ENCODE peak calls at places on chromosomes 3 and 15, in nine cellular contexts. I, K, F, H, G, Q, D, X and B are unnamed samples.
A peak's percentile ranks its signal among the peaks of the same experiment; 100 is the strongest.

GRCh38 chr3:9247361-9248231 is 1.9 kb downstream of the SRGAP3 start:
- DNase-seq in K (no peak), H (no peak), D (no peak), Q (no peak), F (no peak), I (no peak), G (no peak), X (no peak), B (no peak)

GRCh38 chr15:51982013-51982769 is 10.6 kb upstream of the LEO1 start:
- DNase-seq in I (peak; percentile 11), X (peak; percentile 92), F (peak; percentile 53), K (no peak), H (peak; percentile 32), Q (no peak), G (peak; percentile 50), D (no peak), B (no peak)

GRCh38 chr15:61084944-61085367 is 144.1 kb downstream of the RORA start:
- DNase-seq in H (no peak), F (no peak), I (no peak), X (no peak), K (peak; percentile 40), Q (no peak), D (no peak), G (no peak), B (no peak)

GRCh38 chr3:56796202-56796601 is 5.5 kb downstream of the ARHGEF3 start:
- DNase-seq in D (no peak), F (no peak), G (no peak), H (no peak), Q (no peak), X (peak; percentile 81), I (no peak), K (no peak), B (no peak)

GRCh38 chr3:171671709-171672108 is 138.6 kb downstream of the PLD1 start:
- DNase-seq in K (no peak), F (no peak), G (no peak), X (no peak), I (no peak), H (no peak), D (no peak), Q (no peak), B (no peak)

GRCh38 chr3:43345877-43346276 is 59.5 kb downstream of the SNRK start:
- DNase-seq in X (no peak), H (no peak), G (no peak), K (no peak), D (no peak), Q (no peak), I (no peak), F (no peak), B (no peak)

GRCh38 chr3:141228385-141228784 is 3.2 kb upstream of the PXYLP1 start:
- DNase-seq in Q (no peak), K (no peak), H (no peak), F (no peak), X (no peak), I (no peak), D (no peak), G (no peak), B (no peak)

GRCh38 chr3:33403756-33404155 is 36.4 kb downstream of the UBP1 start:
- DNase-seq in Q (no peak), G (no peak), D (no peak), F (no peak), I (no peak), H (no peak), K (no peak), X (no peak), B (no peak)

GRCh38 chr3:97530689-97531088 is 233.9 kb upstream of the ARL6 start:
- DNase-seq in I (no peak), X (no peak), D (no peak), G (no peak), F (no peak), K (no peak), H (no peak), Q (no peak), B (no peak)

GRCh38 chr3:102466001-102466400 is 31.2 kb downstream of the ZPLD1 start:
- DNase-seq in G (peak; percentile 6), H (no peak), Q (no peak), D (no peak), X (no peak), I (no peak), K (no peak), F (no peak), B (no peak)

GRCh38 chr3:107117922-107118576 is 259.2 kb upstream of the CCDC54 start:
- DNase-seq in G (peak; percentile 59), H (no peak), D (no peak), I (peak; percentile 9), Q (peak; percentile 62), F (no peak), K (no peak), X (peak; percentile 64), B (no peak)

GRCh38 chr15:69719527-69719926 is 266.9 kb downstream of the RPLP1 start:
- DNase-seq in Q (no peak), K (no peak), I (peak; percentile 20), X (peak; percentile 31), G (no peak), F (peak; percentile 89), H (peak; percentile 72), D (no peak), B (peak; percentile 67)

GRCh38 chr3:41600616-41601015 is 361.3 kb downstream of the ULK4 start:
- DNase-seq in G (no peak), F (no peak), X (no peak), Q (no peak), H (no peak), D (no peak), K (no peak), I (no peak), B (no peak)

GRCh38 chr15:85542895-85543331 is 162.5 kb downstream of the AKAP13 start:
- DNase-seq in F (no peak), G (no peak), H (no peak), K (no peak), X (no peak), D (no peak), Q (no peak), I (no peak), B (no peak)

GRCh38 chr15:63763476-63764123 is 70.1 kb downstream of the HERC1 start:
- DNase-seq in F (no peak), G (no peak), D (no peak), Q (no peak), X (no peak), I (no peak), H (no peak), K (no peak), B (no peak)

GRCh38 chr15:88911766-88912118 is 1.4 kb downstream of the MFGE8 start:
- DNase-seq in I (no peak), Q (no peak), H (no peak), D (no peak), F (no peak), K (peak; percentile 45), G (no peak), X (peak; percentile 54), B (no peak)

GRCh38 chr3:42090973-42091731 is at the start of gene TRAK1:
- DNase-seq in Q (no peak), X (no peak), H (no peak), F (no peak), G (no peak), K (peak; percentile 44), D (no peak), I (no peak), B (no peak)

GRCh38 chr15:34973512-34973911 is 4.0 kb upstream of the AQR start:
- DNase-seq in G (no peak), I (no peak), Q (no peak), D (no peak), K (no peak), F (no peak), X (no peak), H (no peak), B (no peak)

GRCh38 chr3:147267431-147267830 is 138.9 kb downstream of the ZIC4 start:
- DNase-seq in X (no peak), G (no peak), D (no peak), Q (no peak), F (no peak), K (no peak), H (no peak), I (no peak), B (no peak)

GRCh38 chr3:106329505-106329904 is 460.7 kb upstream of the CBLB start:
- DNase-seq in I (no peak), G (no peak), H (no peak), Q (no peak), D (no peak), K (no peak), F (no peak), X (peak; percentile 76), B (no peak)

DNA sequence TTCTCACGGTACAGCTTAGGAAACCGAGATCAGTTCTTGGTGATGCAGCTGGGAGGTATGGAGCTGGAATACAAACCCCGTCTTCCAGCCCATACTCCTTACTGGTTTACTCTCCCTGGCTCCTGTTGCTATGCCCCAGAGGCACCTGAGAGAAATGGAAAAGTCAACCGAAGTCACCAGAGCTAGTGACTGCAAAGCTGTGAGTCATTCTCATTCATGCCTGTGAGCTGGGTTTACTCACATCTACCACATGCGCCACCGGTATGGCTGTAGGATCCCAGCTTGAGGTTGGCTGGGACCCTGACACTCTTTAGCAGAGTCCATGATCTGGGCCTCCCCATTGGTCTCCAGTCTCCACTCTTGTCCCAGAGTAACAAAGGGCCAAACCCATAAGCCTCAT is 111.5 kb upstream of the ETV5 start:
- DNase-seq in D (no peak), I (no peak), F (no peak), K (no peak), G (peak; percentile 24), X (peak; percentile 14), Q (no peak), H (no peak), B (no peak)
- H3K4me1 ChIP-seq in D (peaks cover 2% of the 10 kb centered on the region), I (peaks cover 8% of the 10 kb centered on the region), F (no peaks in the 10 kb centered on the region), K (peaks cover 46% of the 10 kb centered on the region), G (peaks cover 14% of the 10 kb centered on the region), X (peaks cover 3% of the 10 kb centered on the region), Q (no peaks in the 10 kb centered on the region), H (no peaks in the 10 kb centered on the region), B (no peaks in the 10 kb centered on the region)

DNA sequence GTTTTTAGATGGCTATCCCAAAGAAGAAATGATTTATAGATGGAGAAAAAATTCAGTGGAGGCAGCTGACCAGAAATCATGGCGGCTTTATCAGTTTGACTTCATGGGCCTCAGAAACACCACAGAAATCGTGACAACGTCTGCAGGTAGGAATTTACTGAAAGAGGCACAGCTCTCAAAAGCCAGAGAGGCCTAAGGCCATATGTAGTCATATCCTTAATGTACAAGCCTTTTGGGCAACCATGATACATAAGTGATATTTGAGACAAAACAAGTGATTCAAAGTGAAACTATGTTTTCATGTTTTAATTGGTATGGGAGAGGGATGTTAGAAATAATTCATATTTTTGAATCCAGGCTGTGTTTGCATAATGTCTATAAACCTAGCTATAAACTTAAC is 509.7 kb downstream of the GABRG3 start:
- DNase-seq in K (no peak), G (no peak), H (no peak), D (no peak), I (no peak), F (no peak), X (no peak), Q (no peak), B (no peak)
- H3K9me3 ChIP-seq in K (no peaks in the 10 kb centered on the region), G (peaks cover 31% of the 10 kb centered on the region), H (no peaks in the 10 kb centered on the region), D (no peaks in the 10 kb centered on the region), I (no peaks in the 10 kb centered on the region), F (no peaks in the 10 kb centered on the region), X (no peaks in the 10 kb centered on the region), Q (no peaks in the 10 kb centered on the region), B (no peaks in the 10 kb centered on the region)

GRCh38 chr3:13544293-13544831 is 4.6 kb upstream of the FBLN2 start:
- DNase-seq in D (no peak), X (peak; percentile 77), K (no peak), H (peak; percentile 43), F (no peak), Q (no peak), I (no peak), G (no peak), B (no peak)
- H3K27ac ChIP-seq in D (no peak overlapping the region), X (no peak overlapping the region), K (peak overlapping the region; percentile 77), H (no peak overlapping the region), F (no peak overlapping the region), Q (no peak overlapping the region), I (no peak overlapping the region), G (no peak overlapping the region), B (no peak overlapping the region)

GRCh38 chr3:52315006-52315405 is 1.1 kb upstream of the DNAH1 start:
- DNase-seq in K (no peak), G (no peak), X (no peak), F (no peak), I (no peak), Q (no peak), D (no peak), H (no peak), B (no peak)
- H3K4me1 ChIP-seq in K (peaks cover 38% of the 10 kb centered on the region), G (peaks cover 15% of the 10 kb centered on the region), X (peaks cover 26% of the 10 kb centered on the region), F (peaks cover 26% of the 10 kb centered on the region), I (peaks cover 5% of the 10 kb centered on the region), Q (peaks cover 2% of the 10 kb centered on the region), D (no peaks in the 10 kb centered on the region), H (peaks cover 24% of the 10 kb centered on the region), B (no peaks in the 10 kb centered on the region)